ENCODE peak calls at places on chromosomes 1 and 21, in four cellular contexts. X is memory B cell, L is HCEC 1CT, W is cardiac muscle cell. Y is an unnamed sample.

GRCh38 chr21:26377111-26377694 is 195.9 kb downstream of the CYYR1 start:
- DNase-seq in X (no peak), L (no peak), W (no peak), Y (no peak)

GRCh38 chr1:113701429-113701828 is 57.9 kb downstream of the PHTF1 start:
- DNase-seq in X (no peak), L (no peak), W (peak), Y (no peak)

GRCh38 chr1:209768354-209768774 is 12.5 kb downstream of the TRAF3IP3 start:
- DNase-seq in X (peak), L (no peak), W (no peak), Y (peak)

GRCh38 chr1:59055908-59056719 is 240.8 kb upstream of the FGGY start:
- DNase-seq in X (no peak), L (no peak), W (no peak), Y (no peak)

GRCh38 chr1:234875953-234876814 is 252.5 kb downstream of the TOMM20 start:
- DNase-seq in X (no peak), L (no peak), W (peak), Y (no peak)

GRCh38 chr1:33634806-33635205 is 162.4 kb downstream of the ZSCAN20 start:
- DNase-seq in X (no peak), L (peak), W (peak), Y (no peak)

GRCh38 chr1:231037585-231038517 is 2.2 kb downstream of the FAM89A start:
- DNase-seq in X (no peak), L (no peak), W (peak), Y (no peak)

GRCh38 chr1:27671964-27672749 is at the start of gene IFI6:
- DNase-seq in X (peak), L (peak), W (peak), Y (peak)

GRCh38 chr1:235138821-235139220 is 10.2 kb upstream of the TOMM20 start:
- DNase-seq in X (no peak), L (no peak), W (no peak), Y (no peak)

GRCh38 chr21:15592271-15592860 is 137.4 kb upstream of the USP25 start:
- DNase-seq in X (peak), L (peak), W (peak), Y (no peak)

GRCh38 chr1:181801617-181802016 is 259.9 kb downstream of the ZNF648 start:
- DNase-seq in X (no peak), L (no peak), W (no peak), Y (no peak)

GRCh38 chr1:62841587-62842169 is 57.7 kb downstream of the ATG4C start:
- DNase-seq in X (peak), L (peak), W (peak), Y (no peak)

GRCh38 chr1:116497660-116498059 is 73.2 kb downstream of the CD58 start:
- DNase-seq in X (no peak), L (peak), W (peak), Y (no peak)

GRCh38 chr1:14897080-14897449 is 256.5 kb upstream of the TMEM51 start:
- DNase-seq in X (no peak), L (no peak), W (peak), Y (no peak)

GRCh38 chr1:207032528-207033017 is at the start of gene C1orf116:
- DNase-seq in X (no peak), L (no peak), W (no peak), Y (no peak)

GRCh38 chr1:39575191-39576015 is 1.2 kb downstream of the PABPC4 start:
- DNase-seq in X (peak), L (peak), W (peak), Y (peak)